ENCODE peak calls at places on chromosomes 11 and 22, in eight cellular contexts. J is GM13977, M is GM12865, O is A673, Y is PC-3, T is WERI-Rb-1, X is pancreas, G is MM.1S. I is an unnamed sample.

GRCh38 chr11:47257518-47258316 is at the start of gene NR1H3:
- DNase-seq in J (peak; percentile 42), M (no peak), O (peak; percentile 77), Y (peak; percentile 54), T (peak; percentile 53), X (peak; percentile 79), G (no peak), I (no peak)

GRCh38 chr22:32204856-32205722 is at the start of gene RFPL2:
- DNase-seq in J (peak; percentile 58), M (no peak), O (peak; percentile 88), Y (no peak), T (peak; percentile 71), X (no peak), G (no peak), I (peak; percentile 22)

GRCh38 chr11:121141051-121141450 is 40.0 kb downstream of the TECTA start:
- DNase-seq in J (no peak), M (no peak), O (no peak), Y (peak; percentile 64), T (no peak), X (no peak), G (no peak), I (no peak)

GRCh38 chr22:48949375-48950149 is 878.1 kb downstream of the BRD1 start:
- DNase-seq in J (no peak), M (no peak), O (no peak), Y (no peak), T (no peak), X (no peak), G (no peak), I (no peak)

GRCh38 chr22:17990167-17990566 is 34.2 kb downstream of the MICAL3 start:
- DNase-seq in J (no peak), M (no peak), O (no peak), Y (no peak), T (no peak), X (no peak), G (no peak), I (no peak)

GRCh38 chr11:119356349-119357031 is 10.0 kb upstream of the MFRP start:
- DNase-seq in J (peak; percentile 91), M (peak; percentile 70), O (peak; percentile 93), Y (peak; percentile 70), T (peak; percentile 85), X (peak; percentile 40), G (peak; percentile 75), I (peak; percentile 80)

GRCh38 chr11:75298191-75298590 is 53.3 kb downstream of the ARRB1 start:
- DNase-seq in J (no peak), M (no peak), O (no peak), Y (peak; percentile 74), T (no peak), X (no peak), G (no peak), I (no peak)

GRCh38 chr11:108929241-108929640 is 264.4 kb downstream of the DDX10 start:
- DNase-seq in J (no peak), M (no peak), O (no peak), Y (peak; percentile 97), T (no peak), X (no peak), G (no peak), I (no peak)

GRCh38 chr11:93525601-93526000 is 17.6 kb downstream of the SMCO4 start:
- DNase-seq in J (no peak), M (peak; percentile 67), O (no peak), Y (no peak), T (no peak), X (no peak), G (no peak), I (no peak)

GRCh38 chr11:57614234-57614772 is 16.8 kb downstream of the SERPING1 start:
- DNase-seq in J (no peak), M (no peak), O (no peak), Y (no peak), T (no peak), X (no peak), G (no peak), I (no peak)

GRCh38 chr11:92295175-92296137 is 70.8 kb downstream of the FAT3 start:
- DNase-seq in J (no peak), M (no peak), O (no peak), Y (peak; percentile 45), T (no peak), X (no peak), G (no peak), I (no peak)

GRCh38 chr11:113247231-113247630 is 67.2 kb upstream of the TTC12 start:
- DNase-seq in J (no peak), M (no peak), O (no peak), Y (no peak), T (no peak), X (no peak), G (no peak), I (no peak)

GRCh38 chr11:3775761-3776406 is 21.5 kb downstream of the NUP98 start:
- DNase-seq in J (no peak), M (no peak), O (no peak), Y (no peak), T (no peak), X (no peak), G (no peak), I (no peak)

GRCh38 chr11:74325649-74326645 is 14.5 kb upstream of the P4HA3 start:
- DNase-seq in J (no peak), M (no peak), O (peak; percentile 80), Y (no peak), T (peak; percentile 53), X (peak; percentile 83), G (no peak), I (no peak)

DNA sequence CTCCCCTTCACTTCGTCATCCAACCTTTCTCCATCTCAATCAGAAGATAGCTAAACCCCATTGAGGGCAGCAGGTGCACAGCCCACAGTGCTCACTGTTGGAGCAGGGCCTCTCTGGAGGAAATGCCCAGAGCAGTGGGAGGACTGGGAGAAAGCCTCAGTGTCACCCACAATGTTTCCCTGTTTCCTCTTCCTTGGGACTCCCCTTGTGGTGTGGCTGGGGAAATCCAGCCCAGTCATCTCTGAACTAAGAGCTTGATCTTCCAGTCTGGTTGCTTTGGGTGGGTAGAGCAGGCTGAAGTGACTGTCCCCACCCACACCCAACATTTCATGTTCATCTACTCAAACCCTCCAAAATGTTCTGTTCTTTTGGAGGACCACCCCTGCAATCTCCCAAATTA is 29.8 kb upstream of the EED start:
- DNase-seq in J (peak; percentile 48), M (peak; percentile 90), O (no peak), Y (peak; percentile 21), T (no peak), X (no peak), G (no peak), I (peak; percentile 91)
- TF ChIP-seq CTCF in J (no peak), M (no peak), O (no peak), Y (no peak), T (no peak), X (no peak), G (no peak), I (no peak)

GRCh38 chr11:102390667-102391449 is 43.8 kb downstream of the BIRC2 start:
- DNase-seq in J (peak; percentile 44), M (peak; percentile 78), O (peak; percentile 73), Y (peak; percentile 87), T (peak; percentile 78), X (peak; percentile 58), G (peak; percentile 61), I (peak; percentile 68)
- TF ChIP-seq CTCF in J (peak; percentile 83), M (peak; percentile 86), O (peak; percentile 96), Y (peak; percentile 97), T (peak; percentile 90), X (peak; percentile 79), G (peak; percentile 89), I (peak; percentile 88)

GRCh38 chr11:61675826-61676225 is 4.4 kb upstream of the DAGLA start:
- DNase-seq in J (no peak), M (no peak), O (no peak), Y (no peak), T (no peak), X (no peak), G (no peak), I (no peak)
- TF ChIP-seq CTCF in J (no peak), M (no peak), O (no peak), Y (no peak), T (no peak), X (no peak), G (no peak), I (no peak)

GRCh38 chr11:33706961-33707360 is 6.3 kb upstream of the C11orf91 start:
- DNase-seq in J (no peak), M (no peak), O (no peak), Y (no peak), T (no peak), X (no peak), G (no peak), I (no peak)
- TF ChIP-seq CTCF in J (no peak), M (no peak), O (no peak), Y (no peak), T (no peak), X (no peak), G (no peak), I (no peak)

GRCh38 chr11:125112235-125112604 is 794 bp upstream of the TMEM218 start:
- DNase-seq in J (no peak), M (no peak), O (no peak), Y (no peak), T (no peak), X (no peak), G (no peak), I (no peak)

GRCh38 chr11:125117429-125117828 is 6.0 kb upstream of the TMEM218 start:
- DNase-seq in J (no peak), M (no peak), O (peak; percentile 15), Y (no peak), T (no peak), X (no peak), G (no peak), I (no peak)

GRCh38 chr11:125111341-125112234 is at the start of gene TMEM218:
- DNase-seq in J (peak; percentile 93), M (peak; percentile 99), O (peak; percentile 100), Y (peak; percentile 100), T (peak; percentile 99), X (peak; percentile 99), G (peak; percentile 99), I (peak; percentile 98)

GRCh38 chr11:125110996-125111340 is 458 bp downstream of the TMEM218 start:
- DNase-seq in J (no peak), M (no peak), O (peak; percentile 28), Y (no peak), T (peak; percentile 41), X (no peak), G (peak; percentile 37), I (peak; percentile 23)

DNA sequence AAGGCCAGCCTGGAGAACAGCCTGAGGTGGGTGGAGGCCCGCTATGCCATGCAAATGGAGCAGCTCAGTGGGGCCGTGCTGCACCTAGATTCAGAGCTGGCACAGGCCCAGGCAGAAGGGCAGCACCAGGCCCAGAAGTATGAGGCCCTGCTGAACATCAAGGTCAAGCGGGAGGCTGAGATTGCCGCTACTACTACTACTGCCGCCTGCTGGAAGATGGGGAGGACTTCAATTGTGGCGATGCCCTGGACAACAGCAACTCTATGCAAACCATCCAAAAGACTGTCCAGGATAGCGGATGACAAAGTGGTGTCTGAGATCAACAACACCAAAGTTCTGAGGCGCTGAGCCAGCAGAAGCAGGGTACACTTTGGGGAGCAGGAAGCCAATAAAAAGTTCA is 3.1 kb upstream of the TMEM218 start:
- DNase-seq in J (no peak), M (peak; percentile 7), O (peak; percentile 16), Y (no peak), T (no peak), X (no peak), G (peak; percentile 30), I (peak; percentile 17)
- TF ChIP-seq CTCF in J (no peak), M (no peak), O (peak; percentile 29), Y (peak; percentile 39), T (peak; percentile 23), X (no peak), G (peak; percentile 38), I (no peak)